ENCODE peak calls at places on chromosomes 5 and 9, in four cellular contexts. One of them, this sample, is unnamed.

GRCh38 chr5:89988998-89989690 is 420.4 kb downstream of the CETN3 start:
- DNase-seq in activated T-cell treated with anti-CD3 and anti-CD28 coated beads for 1 hour: no peak
- DNase-seq in LoVo: no peak
- DNase-seq in IMR-90: no peak
- DNase-seq in this sample: no peak

GRCh38 chr9:34072410-34072809 is 23.7 kb upstream of the UBAP2 start:
- DNase-seq in activated T-cell treated with anti-CD3 and anti-CD28 coated beads for 1 hour: no peak
- DNase-seq in LoVo: peak
- DNase-seq in IMR-90: no peak
- DNase-seq in this sample: peak

GRCh38 chr5:14440598-14441401 is 140.8 kb upstream of the OTULINL start:
- DNase-seq in activated T-cell treated with anti-CD3 and anti-CD28 coated beads for 1 hour: no peak
- DNase-seq in LoVo: no peak
- DNase-seq in IMR-90: peak
- DNase-seq in this sample: no peak

GRCh38 chr5:14946813-14947640 is 75.4 kb upstream of the ANKH start:
- DNase-seq in activated T-cell treated with anti-CD3 and anti-CD28 coated beads for 1 hour: peak
- DNase-seq in LoVo: peak
- DNase-seq in IMR-90: no peak
- DNase-seq in this sample: peak

GRCh38 chr5:177339107-177339638 is 12.3 kb downstream of the LMAN2 start:
- DNase-seq in activated T-cell treated with anti-CD3 and anti-CD28 coated beads for 1 hour: no peak
- DNase-seq in LoVo: no peak
- DNase-seq in IMR-90: no peak
- DNase-seq in this sample: peak

GRCh38 chr5:139660916-139661814 is 13.0 kb downstream of the CXXC5 start:
- DNase-seq in activated T-cell treated with anti-CD3 and anti-CD28 coated beads for 1 hour: no peak
- DNase-seq in LoVo: no peak
- DNase-seq in IMR-90: peak
- DNase-seq in this sample: no peak

GRCh38 chr5:9395736-9396135 is 150.1 kb downstream of the SEMA5A start:
- DNase-seq in activated T-cell treated with anti-CD3 and anti-CD28 coated beads for 1 hour: no peak
- DNase-seq in LoVo: no peak
- DNase-seq in IMR-90: peak
- DNase-seq in this sample: no peak

GRCh38 chr5:14237313-14238086 is 94.4 kb downstream of the TRIO start:
- DNase-seq in activated T-cell treated with anti-CD3 and anti-CD28 coated beads for 1 hour: no peak
- DNase-seq in LoVo: no peak
- DNase-seq in IMR-90: no peak
- DNase-seq in this sample: no peak

GRCh38 chr5:78758169-78758839 is 109.7 kb upstream of the LHFPL2 start:
- DNase-seq in activated T-cell treated with anti-CD3 and anti-CD28 coated beads for 1 hour: no peak
- DNase-seq in LoVo: no peak
- DNase-seq in IMR-90: peak
- DNase-seq in this sample: no peak

GRCh38 chr9:87662808-87663528 is 63.0 kb upstream of the CTSL start:
- DNase-seq in activated T-cell treated with anti-CD3 and anti-CD28 coated beads for 1 hour: peak
- DNase-seq in LoVo: peak
- DNase-seq in IMR-90: peak
- DNase-seq in this sample: no peak

GRCh38 chr9:125430161-125430485 is 168.5 kb downstream of the GAPVD1 start:
- DNase-seq in activated T-cell treated with anti-CD3 and anti-CD28 coated beads for 1 hour: no peak
- DNase-seq in LoVo: no peak
- DNase-seq in IMR-90: no peak
- DNase-seq in this sample: no peak

GRCh38 chr5:150114102-150114641 is 27.8 kb upstream of the CSF1R start:
- DNase-seq in activated T-cell treated with anti-CD3 and anti-CD28 coated beads for 1 hour: no peak
- DNase-seq in LoVo: no peak
- DNase-seq in IMR-90: no peak
- DNase-seq in this sample: no peak

GRCh38 chr9:93268551-93269314 is 84.8 kb downstream of the WNK2 start:
- DNase-seq in activated T-cell treated with anti-CD3 and anti-CD28 coated beads for 1 hour: peak
- DNase-seq in LoVo: no peak
- DNase-seq in IMR-90: no peak
- DNase-seq in this sample: peak

GRCh38 chr9:112076814-112077213 is 98.3 kb downstream of the SUSD1 start:
- DNase-seq in activated T-cell treated with anti-CD3 and anti-CD28 coated beads for 1 hour: no peak
- DNase-seq in LoVo: no peak
- DNase-seq in IMR-90: no peak
- DNase-seq in this sample: no peak

GRCh38 chr5:111755942-111756353 is 1.0 kb downstream of the NREP start:
- DNase-seq in activated T-cell treated with anti-CD3 and anti-CD28 coated beads for 1 hour: no peak
- DNase-seq in LoVo: no peak
- DNase-seq in IMR-90: peak
- DNase-seq in this sample: no peak

GRCh38 chr5:135304352-135305221 is 94.4 kb downstream of the MACROH2A1 start:
- DNase-seq in activated T-cell treated with anti-CD3 and anti-CD28 coated beads for 1 hour: no peak
- DNase-seq in LoVo: no peak
- DNase-seq in IMR-90: peak
- DNase-seq in this sample: no peak

GRCh38 chr5:133404724-133405123 is 207.6 kb downstream of the FSTL4 start:
- DNase-seq in activated T-cell treated with anti-CD3 and anti-CD28 coated beads for 1 hour: no peak
- DNase-seq in LoVo: no peak
- DNase-seq in IMR-90: no peak
- DNase-seq in this sample: no peak

GRCh38 chr5:140694276-140694675 is 3.0 kb downstream of the HARS2 start:
- DNase-seq in activated T-cell treated with anti-CD3 and anti-CD28 coated beads for 1 hour: no peak
- DNase-seq in LoVo: no peak
- DNase-seq in IMR-90: peak
- DNase-seq in this sample: no peak

GRCh38 chr5:76104027-76104426 is 20.8 kb downstream of the SV2C start:
- DNase-seq in activated T-cell treated with anti-CD3 and anti-CD28 coated beads for 1 hour: no peak
- DNase-seq in LoVo: peak
- DNase-seq in IMR-90: peak
- DNase-seq in this sample: peak

GRCh38 chr5:88677943-88678779 is 204.8 kb downstream of the MEF2C start:
- DNase-seq in activated T-cell treated with anti-CD3 and anti-CD28 coated beads for 1 hour: no peak
- DNase-seq in LoVo: no peak
- DNase-seq in IMR-90: no peak
- DNase-seq in this sample: no peak

GRCh38 chr5:179301796-179302195 is 43.5 kb downstream of the ADAMTS2 start:
- DNase-seq in activated T-cell treated with anti-CD3 and anti-CD28 coated beads for 1 hour: no peak
- DNase-seq in LoVo: no peak
- DNase-seq in IMR-90: no peak
- DNase-seq in this sample: no peak

GRCh38 chr9:88476491-88477271 is 58.3 kb upstream of the NXNL2 start:
- DNase-seq in activated T-cell treated with anti-CD3 and anti-CD28 coated beads for 1 hour: no peak
- DNase-seq in LoVo: no peak
- DNase-seq in IMR-90: peak
- DNase-seq in this sample: no peak